ENCODE peak calls at places on chromosome 22, in four cellular contexts. L, Y, J and E are unnamed samples.

GRCh38 chr22:24834845-24835570 is 29.0 kb downstream of the SGSM1 start:
- DNase-seq in L (no peak), Y (no peak), J (peak), E (peak)

GRCh38 chr22:20243545-20244249 is 24.4 kb downstream of the RTN4R start:
- DNase-seq in L (no peak), Y (peak), J (no peak), E (peak)

GRCh38 chr22:33210129-33210784 is 152.1 kb upstream of the SYN3 start:
- DNase-seq in L (no peak), Y (no peak), J (peak), E (peak)

GRCh38 chr22:42577623-42578240 is 24.0 kb downstream of the SERHL2 start:
- DNase-seq in L (no peak), Y (no peak), J (no peak), E (no peak)

GRCh38 chr22:40679249-40679963 is at the start of gene MCHR1:
- DNase-seq in L (no peak), Y (no peak), J (peak), E (peak)

GRCh38 chr22:23179381-23180294 is 671 bp upstream of the BCR start:
- DNase-seq in L (peak), Y (peak), J (peak), E (no peak)

GRCh38 chr22:48238018-48238915 is 1475.8 kb downstream of the TBC1D22A start:
- DNase-seq in L (peak), Y (no peak), J (no peak), E (no peak)

GRCh38 chr22:27108425-27109114 is 451.2 kb downstream of the MIAT start:
- DNase-seq in L (peak), Y (no peak), J (no peak), E (no peak)

GRCh38 chr22:27918351-27919221 is 470 bp downstream of the PITPNB start:
- DNase-seq in L (peak), Y (peak), J (peak), E (peak)

GRCh38 chr22:24893341-24894070 is 53.0 kb downstream of the LHFPL7 start:
- DNase-seq in L (no peak), Y (no peak), J (no peak), E (no peak)

GRCh38 chr22:23767303-23767672 is 484 bp downstream of the CHCHD10 start:
- DNase-seq in L (no peak), Y (no peak), J (peak), E (no peak)

GRCh38 chr22:38724926-38725571 is 19.3 kb downstream of the GTPBP1 start:
- DNase-seq in L (no peak), Y (no peak), J (peak), E (peak)

GRCh38 chr22:22702874-22703570 is 58.6 kb downstream of the GGTLC2 start:
- DNase-seq in L (peak), Y (no peak), J (no peak), E (no peak)

GRCh38 chr22:24046024-24046423 is 34.9 kb downstream of the CABIN1 start:
- DNase-seq in L (peak), Y (no peak), J (no peak), E (no peak)

GRCh38 chr22:34410111-34410510 is 489.8 kb upstream of the LARGE1 start:
- DNase-seq in L (no peak), Y (no peak), J (no peak), E (no peak)
- TF ChIP-seq CTCF in L (no peak), Y (no peak), J (no peak), E (no peak)

DNA sequence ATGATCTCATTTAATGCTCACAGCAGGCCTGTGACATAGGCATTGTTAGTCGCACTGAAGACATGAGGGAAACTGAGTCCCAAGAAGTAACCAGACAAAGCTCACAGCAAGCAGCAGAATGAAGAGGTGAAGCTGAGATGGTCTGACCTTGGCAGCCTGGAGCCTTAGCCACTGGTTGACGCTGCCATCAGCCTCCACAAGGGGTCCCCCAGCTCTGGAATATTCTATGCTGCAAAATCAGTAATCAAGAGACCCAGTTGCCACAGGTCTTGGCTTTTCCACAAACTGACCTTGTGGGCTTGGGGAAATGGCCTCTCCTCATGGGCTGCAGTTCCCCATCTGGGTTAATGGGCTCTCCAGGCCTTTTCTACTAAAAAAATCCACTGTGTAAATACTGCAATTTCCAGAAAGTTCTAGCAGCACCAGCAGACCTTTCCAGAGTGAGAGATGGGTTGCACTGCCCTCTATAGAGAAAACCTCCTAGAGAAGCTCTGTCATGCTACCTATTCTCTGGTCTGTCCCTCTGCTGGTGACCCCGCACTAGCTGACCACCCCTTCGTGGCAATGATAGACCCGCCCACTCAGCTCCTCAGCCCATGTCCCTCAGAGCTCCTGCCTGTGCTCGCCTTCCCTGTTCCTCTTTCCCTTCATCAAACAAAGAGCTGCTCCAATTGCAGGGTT is 22.6 kb upstream of the ISX start:
- DNase-seq in L (no peak), Y (no peak), J (no peak), E (peak)
- TF ChIP-seq CTCF in L (no peak), Y (no peak), J (peak), E (peak)

DNA sequence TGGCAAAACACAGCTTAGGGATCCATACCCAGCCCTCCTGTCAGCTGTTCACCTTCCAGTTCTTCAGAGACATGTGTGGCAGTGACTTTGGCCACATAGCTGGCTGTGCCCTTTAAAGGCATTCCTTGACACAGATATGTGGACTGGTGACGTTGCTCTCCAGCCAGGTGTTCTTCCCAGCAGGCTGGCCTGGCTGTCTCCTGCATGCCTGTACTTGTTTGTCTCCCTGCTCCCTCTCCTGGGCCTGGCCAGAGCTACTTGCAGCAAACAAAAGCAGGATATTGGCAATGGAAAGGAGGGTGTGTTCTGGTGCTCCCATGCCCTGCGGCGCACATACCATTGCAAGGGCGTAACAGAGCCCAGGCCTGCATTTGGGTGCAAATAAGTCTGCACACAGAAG is 38.3 kb downstream of the PIK3IP1 start:
- DNase-seq in L (no peak), Y (peak), J (no peak), E (peak)
- TF ChIP-seq CTCF in L (no peak), Y (peak), J (no peak), E (no peak)

GRCh38 chr22:47191630-47192105 is 429.2 kb downstream of the TBC1D22A start:
- DNase-seq in L (no peak), Y (no peak), J (no peak), E (no peak)

GRCh38 chr22:47189056-47189916 is 426.8 kb downstream of the TBC1D22A start:
- DNase-seq in L (peak), Y (no peak), J (no peak), E (no peak)

GRCh38 chr22:47192106-47192650 is 429.7 kb downstream of the TBC1D22A start:
- DNase-seq in L (peak), Y (no peak), J (no peak), E (no peak)

GRCh38 chr22:47190276-47190956 is 428.0 kb downstream of the TBC1D22A start:
- DNase-seq in L (peak), Y (no peak), J (no peak), E (no peak)

DNA sequence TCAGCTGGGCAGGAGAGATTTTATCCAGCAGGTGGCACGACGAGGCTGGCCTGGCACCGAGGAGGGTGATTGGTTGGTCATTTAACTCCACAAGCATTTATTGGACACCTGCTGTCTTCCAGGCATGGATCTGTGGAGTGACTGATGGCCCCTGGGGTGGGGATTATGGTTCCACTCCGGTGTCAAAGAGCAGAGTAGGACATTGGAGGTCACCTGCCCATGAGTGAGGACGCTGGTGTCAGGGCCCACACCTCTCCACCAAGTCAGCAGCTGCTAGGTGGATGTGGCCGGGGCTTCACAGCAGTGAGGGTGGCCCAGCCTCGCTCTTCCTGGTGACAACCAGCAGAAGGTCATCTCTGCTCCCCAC is 428.5 kb downstream of the TBC1D22A start:
- DNase-seq in L (peak), Y (no peak), J (no peak), E (no peak)
- TF ChIP-seq CTCF in L (no peak), Y (no peak), J (no peak), E (no peak)

DNA sequence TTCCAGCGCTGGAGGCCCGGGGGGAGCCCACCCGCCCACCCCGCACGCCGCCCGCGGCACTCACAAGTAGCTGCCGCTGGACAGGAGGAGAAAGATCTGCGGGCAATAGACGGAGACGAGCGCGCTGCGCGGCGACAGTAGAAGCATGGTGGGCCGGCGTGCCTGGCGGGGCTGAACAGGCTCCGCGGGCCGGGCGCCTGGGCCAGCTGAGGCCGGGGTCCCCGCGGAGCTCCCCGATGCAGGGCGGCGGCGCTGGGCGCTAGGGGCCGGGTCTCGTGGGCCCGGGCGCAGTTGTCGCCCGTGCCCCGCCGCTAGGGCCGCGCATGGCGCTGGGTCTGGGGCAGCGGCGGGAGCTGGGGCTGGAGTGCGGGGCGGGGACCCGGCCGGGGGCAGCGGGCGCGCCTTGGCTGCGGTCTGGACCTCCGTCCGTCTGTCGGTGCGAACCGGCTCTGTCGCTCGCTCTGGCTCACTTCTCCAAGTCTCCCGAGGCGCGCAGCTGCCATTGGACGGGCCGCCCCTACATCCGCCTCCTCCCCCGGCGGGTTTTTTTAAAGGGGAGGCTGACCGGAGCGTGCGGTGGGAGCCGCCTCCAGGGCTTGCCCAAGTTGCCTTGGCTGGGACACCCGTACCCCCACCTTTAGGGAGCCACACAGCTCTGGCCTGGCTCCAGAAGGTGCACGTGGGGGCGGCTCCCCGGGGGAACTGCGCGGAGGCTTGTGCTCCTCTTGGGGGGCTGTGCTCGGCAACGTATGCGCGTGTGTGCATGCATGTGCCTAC is 4.7 kb downstream of the WNT7B start:
- DNase-seq in L (no peak), Y (no peak), J (peak), E (no peak)
- TF ChIP-seq CTCF in L (no peak), Y (no peak), J (no peak), E (no peak)

GRCh38 chr22:35411112-35411511 is 11.2 kb downstream of the MCM5 start:
- DNase-seq in L (no peak), Y (no peak), J (no peak), E (no peak)
- TF ChIP-seq CTCF in L (no peak), Y (peak), J (no peak), E (no peak)

DNA sequence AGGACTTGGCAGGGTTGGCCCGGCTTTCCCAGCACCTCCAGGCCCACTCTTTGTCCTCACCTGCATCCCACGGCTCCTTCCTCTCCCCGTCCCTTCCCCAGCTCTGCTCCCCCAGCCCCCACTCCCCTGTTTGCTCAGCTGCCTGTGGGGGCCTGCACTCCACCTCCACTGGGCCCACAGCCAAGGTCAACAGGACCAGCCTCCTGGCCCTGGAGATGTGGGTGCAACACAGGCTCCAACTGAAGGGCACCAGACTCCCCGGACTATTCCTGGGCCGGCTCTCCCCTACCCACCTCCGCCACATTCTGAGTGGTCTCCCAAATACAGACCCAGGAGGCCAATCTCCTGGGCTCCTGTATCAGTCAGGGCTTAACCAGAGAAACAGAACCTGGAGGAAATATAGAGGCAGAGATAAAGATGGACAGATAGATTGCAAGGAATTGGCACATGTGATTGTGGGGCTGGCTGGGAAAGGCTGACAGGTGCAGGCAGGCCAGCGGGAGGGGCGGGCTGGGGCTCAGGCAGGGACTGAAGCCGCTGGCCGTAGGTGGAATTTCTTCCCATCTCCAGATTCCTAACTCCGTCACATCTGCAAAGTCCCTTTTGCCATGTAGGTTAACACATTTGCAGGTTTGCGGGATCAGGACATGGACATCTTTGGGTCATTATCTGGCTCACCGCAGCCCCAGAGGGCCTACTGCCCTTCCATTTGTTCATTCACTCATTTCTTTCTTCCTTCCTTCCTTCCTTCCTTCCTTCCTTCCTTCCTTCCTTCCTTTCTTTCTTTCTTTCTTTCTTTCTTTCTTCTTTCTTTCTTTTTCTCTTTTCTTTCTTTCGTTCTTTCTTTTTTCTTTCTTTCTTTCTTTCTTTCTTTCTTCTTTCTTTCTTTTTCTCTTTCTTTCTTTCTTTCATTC is 45.8 kb upstream of the MYH9 start:
- DNase-seq in L (no peak), Y (no peak), J (no peak), E (no peak)
- TF ChIP-seq CTCF in L (no peak), Y (no peak), J (no peak), E (no peak)

GRCh38 chr22:17665248-17665647 is 26.7 kb downstream of the BCL2L13 start:
- DNase-seq in L (no peak), Y (no peak), J (no peak), E (no peak)

GRCh38 chr22:17664414-17665045 is 26.0 kb downstream of the BCL2L13 start:
- DNase-seq in L (no peak), Y (no peak), J (no peak), E (no peak)

GRCh38 chr22:17665884-17666283 is 27.3 kb downstream of the BCL2L13 start:
- DNase-seq in L (no peak), Y (no peak), J (no peak), E (no peak)
- TF ChIP-seq CTCF in L (no peak), Y (no peak), J (no peak), E (no peak)

GRCh38 chr22:43974028-43974545 is 18.8 kb downstream of the SAMM50 start:
- DNase-seq in L (peak), Y (no peak), J (no peak), E (no peak)
- TF ChIP-seq CTCF in L (no peak), Y (no peak), J (no peak), E (no peak)